ENCODE peak calls at places on chromosomes 3 and 15, in eight cellular contexts. A is AG10803; Z is left cardiac atrium; O is stimulated activated CD4-positive, alpha-beta T cell treated with anti-CD3 and anti-CD28 coated beads, Interleukin-4, amount 100 ng/mL, for 48 hours; K is NCI-H460; W is skeletal muscle cell; U is iris pigment epithelial cell; H is H54. G is an unnamed sample.

GRCh38 chr15:79811406-79812405 is 85.1 kb downstream of the MTHFS start:
- DNase-seq in A (peak; percentile 80), Z (peak; percentile 77), O (no peak), K (no peak), W (peak; percentile 41), U (peak; percentile 36), H (no peak), G (no peak)

GRCh38 chr3:131231710-131232348 is 149.7 kb upstream of the NUDT16 start:
- DNase-seq in A (no peak), Z (no peak), O (no peak), K (peak; percentile 34), W (peak; percentile 45), U (no peak), H (no peak), G (no peak)

GRCh38 chr15:38461089-38461833 is 7.3 kb downstream of the FAM98B start:
- DNase-seq in A (no peak), Z (no peak), O (no peak), K (no peak), W (no peak), U (peak; percentile 74), H (no peak), G (no peak)

GRCh38 chr3:88003115-88003755 is 55.6 kb downstream of the CGGBP1 start:
- DNase-seq in A (peak; percentile 61), Z (no peak), O (no peak), K (peak; percentile 37), W (no peak), U (peak; percentile 43), H (peak; percentile 15), G (peak; percentile 23)

GRCh38 chr15:101307048-101307896 is 12.2 kb upstream of the SNRPA1 start:
- DNase-seq in A (no peak), Z (no peak), O (no peak), K (no peak), W (no peak), U (no peak), H (no peak), G (no peak)

GRCh38 chr15:45023659-45024320 is 795 bp downstream of the SORD start:
- DNase-seq in A (peak; percentile 5), Z (no peak), O (no peak), K (peak; percentile 5), W (no peak), U (peak; percentile 9), H (peak; percentile 22), G (no peak)

GRCh38 chr3:10577521-10577920 is 72.1 kb upstream of the ATP2B2 start:
- DNase-seq in A (no peak), Z (no peak), O (no peak), K (no peak), W (no peak), U (no peak), H (no peak), G (no peak)

GRCh38 chr3:149310796-149311534 is 22.5 kb downstream of the TM4SF18 start:
- DNase-seq in A (no peak), Z (no peak), O (no peak), K (no peak), W (no peak), U (no peak), H (no peak), G (no peak)

GRCh38 chr3:139099968-139100817 is 55.5 kb upstream of the PRR23C start:
- DNase-seq in A (no peak), Z (no peak), O (no peak), K (no peak), W (no peak), U (no peak), H (no peak), G (no peak)

GRCh38 chr15:74387141-74387541 is 19.7 kb upstream of the CYP11A1 start:
- DNase-seq in A (no peak), Z (no peak), O (no peak), K (no peak), W (no peak), U (no peak), H (no peak), G (peak; percentile 57)

GRCh38 chr3:174002543-174002942 is 605.0 kb downstream of the NLGN1 start:
- DNase-seq in A (no peak), Z (no peak), O (no peak), K (no peak), W (no peak), U (no peak), H (no peak), G (no peak)

GRCh38 chr15:41630616-41631218 is 29.5 kb upstream of the MGA start:
- DNase-seq in A (no peak), Z (no peak), O (no peak), K (no peak), W (no peak), U (no peak), H (no peak), G (no peak)

GRCh38 chr3:126523745-126524428 is at the start of gene CHST13:
- DNase-seq in A (peak; percentile 33), Z (peak; percentile 52), O (no peak), K (peak; percentile 19), W (no peak), U (peak; percentile 56), H (no peak), G (no peak)

GRCh38 chr3:123767020-123767394 is 117.1 kb downstream of the MYLK start:
- DNase-seq in A (no peak), Z (no peak), O (no peak), K (no peak), W (no peak), U (no peak), H (no peak), G (no peak)

GRCh38 chr3:78812166-78812565 is 955.6 kb downstream of the ROBO1 start:
- DNase-seq in A (no peak), Z (no peak), O (no peak), K (no peak), W (no peak), U (no peak), H (no peak), G (no peak)

GRCh38 chr3:170553788-170554620 is 31.9 kb downstream of the SLC7A14 start:
- DNase-seq in A (peak; percentile 24), Z (no peak), O (no peak), K (no peak), W (no peak), U (peak; percentile 11), H (no peak), G (no peak)

GRCh38 chr15:90812881-90813280 is 55.5 kb upstream of the FURIN start:
- DNase-seq in A (no peak), Z (no peak), O (no peak), K (no peak), W (no peak), U (no peak), H (no peak), G (no peak)

GRCh38 chr3:134274571-134274970 is 23.9 kb upstream of the RYK start:
- DNase-seq in A (peak; percentile 32), Z (no peak), O (no peak), K (no peak), W (no peak), U (no peak), H (no peak), G (no peak)

GRCh38 chr3:10352146-10352911 is 31.4 kb upstream of the SEC13 start:
- DNase-seq in A (peak; percentile 37), Z (no peak), O (no peak), K (no peak), W (peak; percentile 84), U (peak; percentile 90), H (peak; percentile 81), G (no peak)